ENCODE peak calls at places on chromosome 16, in nine cellular contexts. Q is OCI-LY7, Z is HCT116, R is PC-3, I is neural progenitor cell, K is GM23338, G is hepatocyte, F is SK-N-SH, A is GM23248. P is an unnamed sample.

GRCh38 chr16:11539635-11540034 is 47.1 kb downstream of the LITAF start:
- DNase-seq in R (no peak), A (no peak), Z (no peak), Q (no peak), F (no peak), I (no peak), G (no peak), K (no peak), P (peak; percentile 84)

GRCh38 chr16:71344315-71344905 is 14.1 kb upstream of the CALB2 start:
- DNase-seq in I (no peak), Q (no peak), Z (no peak), R (no peak), A (no peak), G (no peak), F (no peak), K (no peak), P (no peak)

GRCh38 chr16:87027056-87027616 is 290.1 kb downstream of the C16orf95 start:
- DNase-seq in F (no peak), G (no peak), A (no peak), I (no peak), Z (no peak), R (no peak), K (no peak), Q (no peak), P (no peak)

GRCh38 chr16:31138621-31139578 is 3.4 kb upstream of the PRSS8 start:
- DNase-seq in K (peak; percentile 69), G (peak; percentile 82), F (peak; percentile 47), Z (peak; percentile 84), Q (no peak), A (peak; percentile 60), R (peak; percentile 85), I (peak; percentile 17), P (no peak)

GRCh38 chr16:71807905-71808592 is 585 bp downstream of the AP1G1 start:
- DNase-seq in A (peak; percentile 73), R (no peak), Z (no peak), I (peak; percentile 49), F (no peak), G (peak; percentile 54), K (peak; percentile 32), Q (no peak), P (peak; percentile 67)

GRCh38 chr16:31274831-31275816 is 15.3 kb downstream of the ITGAM start:
- DNase-seq in Q (no peak), Z (no peak), R (no peak), G (no peak), A (no peak), F (no peak), I (no peak), K (no peak), P (no peak)

GRCh38 chr16:66539628-66540469 is 10.1 kb downstream of the TK2 start:
- DNase-seq in Z (no peak), G (peak; percentile 26), F (no peak), Q (peak; percentile 77), I (no peak), A (no peak), K (no peak), R (no peak), P (peak; percentile 52)

GRCh38 chr16:14043278-14043677 is 27.8 kb upstream of the MRTFB start:
- DNase-seq in I (no peak), F (no peak), G (no peak), R (no peak), A (no peak), Z (no peak), K (no peak), Q (no peak), P (no peak)

GRCh38 chr16:17467923-17468540 is 2.7 kb downstream of the XYLT1 start:
- DNase-seq in G (peak; percentile 82), I (peak; percentile 84), K (peak; percentile 85), Z (no peak), Q (peak; percentile 63), F (peak; percentile 80), A (peak; percentile 82), R (no peak), P (peak; percentile 43)

GRCh38 chr16:55294947-55295346 is 29.1 kb upstream of the IRX6 start:
- DNase-seq in G (peak; percentile 26), A (peak; percentile 64), Z (no peak), K (no peak), I (peak; percentile 22), Q (no peak), F (no peak), R (no peak), P (no peak)

GRCh38 chr16:8855051-8855786 is 13.6 kb downstream of the CARHSP1 start:
- DNase-seq in A (no peak), I (no peak), F (peak; percentile 23), K (no peak), G (no peak), R (no peak), Z (no peak), Q (no peak), P (peak; percentile 14)

GRCh38 chr16:19119564-19119963 is 5.8 kb downstream of the ITPRIPL2 start:
- DNase-seq in R (peak; percentile 81), Z (no peak), I (no peak), Q (peak; percentile 15), K (no peak), F (no peak), A (peak; percentile 94), G (no peak), P (no peak)

GRCh38 chr16:30028438-30029093 is 2.5 kb downstream of the TLCD3B start:
- DNase-seq in A (peak; percentile 33), K (peak; percentile 80), R (no peak), Q (no peak), G (peak; percentile 61), I (peak; percentile 89), F (no peak), Z (no peak), P (peak; percentile 30)
- TF ChIP-seq EZH2phosphoT487 in A (no peak), K (no peak), R (no peak), Q (no peak), G (no peak), I (no peak), F (no peak), Z (no peak), P (no peak)

GRCh38 chr16:69286941-69287713 is 24.0 kb upstream of the VPS4A start:
- DNase-seq in F (peak; percentile 39), Q (peak; percentile 71), Z (peak; percentile 31), K (peak; percentile 76), A (peak; percentile 79), R (peak; percentile 65), I (peak; percentile 54), G (peak; percentile 79), P (peak; percentile 73)
- TF ChIP-seq EZH2phosphoT487 in F (no peak), Q (no peak), Z (no peak), K (no peak), A (no peak), R (no peak), I (no peak), G (no peak), P (no peak)

GRCh38 chr16:27819356-27819755 is 244.2 kb downstream of the GSG1L start:
- DNase-seq in I (no peak), R (no peak), K (no peak), Q (no peak), G (no peak), Z (no peak), F (no peak), A (no peak), P (no peak)

GRCh38 chr16:27817038-27817437 is 246.5 kb downstream of the GSG1L start:
- DNase-seq in K (no peak), R (no peak), A (no peak), G (no peak), Q (no peak), Z (no peak), I (no peak), F (peak; percentile 4), P (no peak)

GRCh38 chr16:27813591-27813990 is 249.9 kb downstream of the GSG1L start:
- DNase-seq in Z (no peak), A (no peak), G (no peak), K (no peak), R (no peak), F (no peak), I (no peak), Q (no peak), P (no peak)

GRCh38 chr16:27818231-27818630 is 245.3 kb downstream of the GSG1L start:
- DNase-seq in R (no peak), F (no peak), G (no peak), Z (no peak), Q (no peak), I (no peak), K (no peak), A (no peak), P (no peak)

DNA sequence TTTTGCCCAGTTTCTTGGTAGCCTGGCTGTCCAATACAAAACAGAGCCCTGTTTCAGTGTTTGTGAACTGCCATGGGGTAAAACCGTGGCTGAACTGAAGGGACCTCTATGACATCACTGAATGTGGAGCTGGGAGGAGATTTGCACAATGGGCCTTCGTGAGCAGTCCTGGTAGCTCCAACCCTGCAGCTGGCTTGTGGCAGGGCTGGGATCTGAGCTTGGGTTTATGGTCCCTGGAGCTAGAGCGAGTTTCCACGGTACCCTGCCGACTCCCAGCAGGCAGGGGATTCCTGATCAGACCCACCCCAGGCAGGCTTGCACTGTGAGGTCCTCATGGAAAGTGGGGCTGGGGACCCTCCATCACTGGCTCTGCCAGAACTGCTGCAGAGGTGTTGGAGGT is 247.0 kb downstream of the GSG1L start:
- DNase-seq in I (no peak), Z (no peak), Q (no peak), A (no peak), F (peak; percentile 2), G (no peak), R (no peak), K (no peak), P (no peak)
- TF ChIP-seq EZH2phosphoT487 in I (no peak), Z (no peak), Q (no peak), A (no peak), F (no peak), G (no peak), R (no peak), K (no peak), P (no peak)

GRCh38 chr16:22815863-22816262 is 1.9 kb downstream of the HS3ST2 start:
- DNase-seq in Q (no peak), K (no peak), R (no peak), Z (no peak), A (no peak), G (no peak), F (no peak), I (no peak), P (no peak)
- TF ChIP-seq EZH2phosphoT487 in Q (no peak), K (no peak), R (no peak), Z (no peak), A (no peak), G (no peak), F (no peak), I (no peak), P (no peak)

GRCh38 chr16:2691491-2692248 is 9.3 kb downstream of the KCTD5 start:
- DNase-seq in R (no peak), I (no peak), Z (no peak), G (no peak), F (peak; percentile 15), A (no peak), K (no peak), Q (no peak), P (no peak)

GRCh38 chr16:2690852-2691251 is 8.5 kb downstream of the KCTD5 start:
- DNase-seq in A (no peak), G (no peak), R (no peak), Z (no peak), I (no peak), Q (no peak), K (no peak), F (peak; percentile 9), P (no peak)

GRCh38 chr16:2692251-2692947 is 10.1 kb downstream of the KCTD5 start:
- DNase-seq in R (no peak), F (no peak), G (no peak), Z (no peak), I (peak; percentile 9), K (peak; percentile 18), A (no peak), Q (no peak), P (no peak)

GRCh38 chr16:2687531-2688308 is 5.4 kb downstream of the KCTD5 start:
- DNase-seq in F (peak; percentile 10), A (no peak), I (no peak), K (no peak), G (no peak), Q (no peak), Z (no peak), R (no peak), P (no peak)

GRCh38 chr16:2689968-2690830 is 7.9 kb downstream of the KCTD5 start:
- DNase-seq in K (no peak), F (peak; percentile 5), A (no peak), I (no peak), G (no peak), R (no peak), Z (no peak), Q (no peak), P (no peak)
- TF ChIP-seq EZH2phosphoT487 in K (no peak), F (no peak), A (no peak), I (no peak), G (no peak), R (no peak), Z (no peak), Q (no peak), P (no peak)

P was measured in MM.1S.